ENCODE peak calls at places on chromosomes 4 and X, in ten cellular contexts. One of them, this sample, is unnamed.

GRCh38 chr4:183532823-183533222 is 28.0 kb downstream of the ING2 start:
- DNase-seq in left ventricle myocardium inferior: no peak
- DNase-seq in uterus: no peak
- DNase-seq in body of pancreas: no peak
- DNase-seq in cardiac muscle cell: no peak
- DNase-seq in ascending aorta: no peak
- DNase-seq in neural progenitor cell: no peak
- DNase-seq in Peyer's patch: no peak
- DNase-seq in HepG2: no peak
- DNase-seq in pancreas: no peak
- DNase-seq in this sample: peak; percentile 41

GRCh38 chr4:134636332-134637055 is 434.9 kb upstream of the PABPC4L start:
- DNase-seq in left ventricle myocardium inferior: no peak
- DNase-seq in uterus: no peak
- DNase-seq in body of pancreas: no peak
- DNase-seq in cardiac muscle cell: no peak
- DNase-seq in ascending aorta: no peak
- DNase-seq in neural progenitor cell: no peak
- DNase-seq in Peyer's patch: no peak
- DNase-seq in HepG2: no peak
- DNase-seq in pancreas: no peak
- DNase-seq in this sample: no peak

GRCh38 chr4:8118035-8118434 is 40.6 kb downstream of the ABLIM2 start:
- DNase-seq in left ventricle myocardium inferior: no peak
- DNase-seq in uterus: no peak
- DNase-seq in body of pancreas: no peak
- DNase-seq in cardiac muscle cell: no peak
- DNase-seq in ascending aorta: no peak
- DNase-seq in neural progenitor cell: no peak
- DNase-seq in Peyer's patch: no peak
- DNase-seq in HepG2: no peak
- DNase-seq in pancreas: no peak
- DNase-seq in this sample: no peak

GRCh38 chr4:2937986-2938385 is 25.2 kb downstream of the NOP14 start:
- DNase-seq in left ventricle myocardium inferior: peak; percentile 1
- DNase-seq in uterus: peak; percentile 9
- DNase-seq in body of pancreas: no peak
- DNase-seq in cardiac muscle cell: no peak
- DNase-seq in ascending aorta: no peak
- DNase-seq in neural progenitor cell: no peak
- DNase-seq in Peyer's patch: peak; percentile 35
- DNase-seq in HepG2: no peak
- DNase-seq in pancreas: peak; percentile 3
- DNase-seq in this sample: no peak

GRCh38 chr4:169612869-169613859 is 781 bp upstream of the NEK1 start:
- DNase-seq in left ventricle myocardium inferior: peak; percentile 60
- DNase-seq in uterus: peak; percentile 72
- DNase-seq in body of pancreas: peak; percentile 72
- DNase-seq in cardiac muscle cell: peak; percentile 77
- DNase-seq in ascending aorta: peak; percentile 30
- DNase-seq in neural progenitor cell: peak; percentile 84
- DNase-seq in Peyer's patch: peak; percentile 91
- DNase-seq in HepG2: peak; percentile 70
- DNase-seq in pancreas: peak; percentile 46
- DNase-seq in this sample: no peak

GRCh38 chr4:164012396-164013027 is 518.0 kb downstream of the TMA16 start:
- DNase-seq in left ventricle myocardium inferior: no peak
- DNase-seq in uterus: no peak
- DNase-seq in body of pancreas: no peak
- DNase-seq in cardiac muscle cell: peak; percentile 71
- DNase-seq in ascending aorta: no peak
- DNase-seq in neural progenitor cell: peak; percentile 76
- DNase-seq in Peyer's patch: no peak
- DNase-seq in HepG2: peak; percentile 28
- DNase-seq in pancreas: no peak
- DNase-seq in this sample: no peak

GRCh38 chr4:51880016-51880915 is 37.3 kb downstream of the DCUN1D4 start:
- DNase-seq in left ventricle myocardium inferior: no peak
- DNase-seq in uterus: no peak
- DNase-seq in body of pancreas: no peak
- DNase-seq in cardiac muscle cell: no peak
- DNase-seq in ascending aorta: no peak
- DNase-seq in neural progenitor cell: no peak
- DNase-seq in Peyer's patch: no peak
- DNase-seq in HepG2: peak; percentile 83
- DNase-seq in pancreas: no peak
- DNase-seq in this sample: no peak

GRCh38 chr4:102343964-102344519 is 1.2 kb downstream of the SLC39A8 start:
- DNase-seq in left ventricle myocardium inferior: no peak
- DNase-seq in uterus: no peak
- DNase-seq in body of pancreas: peak; percentile 75
- DNase-seq in cardiac muscle cell: peak; percentile 4
- DNase-seq in ascending aorta: no peak
- DNase-seq in neural progenitor cell: peak; percentile 56
- DNase-seq in Peyer's patch: no peak
- DNase-seq in HepG2: no peak
- DNase-seq in pancreas: peak; percentile 79
- DNase-seq in this sample: no peak

GRCh38 chr4:102612824-102613366 is 111.7 kb downstream of the NFKB1 start:
- DNase-seq in left ventricle myocardium inferior: no peak
- DNase-seq in uterus: no peak
- DNase-seq in body of pancreas: no peak
- DNase-seq in cardiac muscle cell: no peak
- DNase-seq in ascending aorta: no peak
- DNase-seq in neural progenitor cell: no peak
- DNase-seq in Peyer's patch: no peak
- DNase-seq in HepG2: no peak
- DNase-seq in pancreas: no peak
- DNase-seq in this sample: no peak

GRCh38 chr4:145019346-145019745 is 78.7 kb downstream of the ANAPC10 start:
- DNase-seq in left ventricle myocardium inferior: no peak
- DNase-seq in uterus: no peak
- DNase-seq in body of pancreas: no peak
- DNase-seq in cardiac muscle cell: no peak
- DNase-seq in ascending aorta: no peak
- DNase-seq in neural progenitor cell: no peak
- DNase-seq in Peyer's patch: no peak
- DNase-seq in HepG2: no peak
- DNase-seq in pancreas: no peak
- DNase-seq in this sample: no peak

GRCh38 chr4:145011636-145012035 is 86.4 kb downstream of the ANAPC10 start:
- DNase-seq in left ventricle myocardium inferior: no peak
- DNase-seq in uterus: no peak
- DNase-seq in body of pancreas: no peak
- DNase-seq in cardiac muscle cell: no peak
- DNase-seq in ascending aorta: no peak
- DNase-seq in neural progenitor cell: no peak
- DNase-seq in Peyer's patch: no peak
- DNase-seq in HepG2: no peak
- DNase-seq in pancreas: no peak
- DNase-seq in this sample: no peak

GRCh38 chr4:145012841-145013240 is 85.2 kb downstream of the ANAPC10 start:
- DNase-seq in left ventricle myocardium inferior: no peak
- DNase-seq in uterus: no peak
- DNase-seq in body of pancreas: no peak
- DNase-seq in cardiac muscle cell: no peak
- DNase-seq in ascending aorta: no peak
- DNase-seq in neural progenitor cell: no peak
- DNase-seq in Peyer's patch: no peak
- DNase-seq in HepG2: peak; percentile 10
- DNase-seq in pancreas: no peak
- DNase-seq in this sample: no peak

GRCh38 chr4:145014365-145014764 is 83.6 kb downstream of the ANAPC10 start:
- DNase-seq in left ventricle myocardium inferior: no peak
- DNase-seq in uterus: no peak
- DNase-seq in body of pancreas: no peak
- DNase-seq in cardiac muscle cell: no peak
- DNase-seq in ascending aorta: no peak
- DNase-seq in neural progenitor cell: peak; percentile 3
- DNase-seq in Peyer's patch: no peak
- DNase-seq in HepG2: no peak
- DNase-seq in pancreas: no peak
- DNase-seq in this sample: no peak
- TF ChIP-seq CTCF in left ventricle myocardium inferior: no peak
- TF ChIP-seq CTCF in uterus: no peak
- TF ChIP-seq CTCF in body of pancreas: no peak
- TF ChIP-seq CTCF in cardiac muscle cell: no peak
- TF ChIP-seq CTCF in ascending aorta: no peak
- TF ChIP-seq CTCF in neural progenitor cell: peak; percentile 27
- TF ChIP-seq CTCF in Peyer's patch: no peak
- TF ChIP-seq CTCF in HepG2: peak; percentile 10
- TF ChIP-seq CTCF in pancreas: no peak
- TF ChIP-seq CTCF in this sample: no peak

GRCh38 chrX:2501246-2502102 is 698 bp upstream of the DHRSX start:
- DNase-seq in left ventricle myocardium inferior: no peak
- DNase-seq in uterus: no peak
- DNase-seq in body of pancreas: no peak
- DNase-seq in cardiac muscle cell: no peak
- DNase-seq in ascending aorta: no peak
- DNase-seq in neural progenitor cell: no peak
- DNase-seq in Peyer's patch: no peak
- DNase-seq in HepG2: no peak
- DNase-seq in pancreas: peak; percentile 41
- DNase-seq in this sample: no peak
- H3K4me3 ChIP-seq in left ventricle myocardium inferior: peak overlapping the region; percentile 88
- H3K4me3 ChIP-seq in uterus: peak overlapping the region; percentile 45
- H3K4me3 ChIP-seq in body of pancreas: no peak overlapping the region
- H3K4me3 ChIP-seq in cardiac muscle cell: peak overlapping the region; percentile 58
- H3K4me3 ChIP-seq in ascending aorta: peak overlapping the region; percentile 99
- H3K4me3 ChIP-seq in neural progenitor cell: peak overlapping the region; percentile 96
- H3K4me3 ChIP-seq in Peyer's patch: peak overlapping the region; percentile 88
- H3K4me3 ChIP-seq in HepG2: peak overlapping the region; percentile 91
- H3K4me3 ChIP-seq in pancreas: no peak overlapping the region
- H3K4me3 ChIP-seq in this sample: peak overlapping the region; percentile 55

GRCh38 chrX:125326599-125326998 is 6.9 kb downstream of the TEX13C start:
- DNase-seq in left ventricle myocardium inferior: no peak
- DNase-seq in uterus: no peak
- DNase-seq in body of pancreas: no peak
- DNase-seq in cardiac muscle cell: no peak
- DNase-seq in ascending aorta: no peak
- DNase-seq in neural progenitor cell: no peak
- DNase-seq in Peyer's patch: no peak
- DNase-seq in HepG2: no peak
- DNase-seq in pancreas: no peak
- DNase-seq in this sample: no peak

GRCh38 chrX:125319646-125320521 is at the start of gene TEX13C:
- DNase-seq in left ventricle myocardium inferior: no peak
- DNase-seq in uterus: no peak
- DNase-seq in body of pancreas: no peak
- DNase-seq in cardiac muscle cell: no peak
- DNase-seq in ascending aorta: no peak
- DNase-seq in neural progenitor cell: no peak
- DNase-seq in Peyer's patch: no peak
- DNase-seq in HepG2: no peak
- DNase-seq in pancreas: no peak
- DNase-seq in this sample: no peak

GRCh38 chrX:125327891-125328290 is 8.2 kb downstream of the TEX13C start:
- DNase-seq in left ventricle myocardium inferior: no peak
- DNase-seq in uterus: no peak
- DNase-seq in body of pancreas: no peak
- DNase-seq in cardiac muscle cell: no peak
- DNase-seq in ascending aorta: no peak
- DNase-seq in neural progenitor cell: no peak
- DNase-seq in Peyer's patch: no peak
- DNase-seq in HepG2: no peak
- DNase-seq in pancreas: no peak
- DNase-seq in this sample: no peak

DNA sequence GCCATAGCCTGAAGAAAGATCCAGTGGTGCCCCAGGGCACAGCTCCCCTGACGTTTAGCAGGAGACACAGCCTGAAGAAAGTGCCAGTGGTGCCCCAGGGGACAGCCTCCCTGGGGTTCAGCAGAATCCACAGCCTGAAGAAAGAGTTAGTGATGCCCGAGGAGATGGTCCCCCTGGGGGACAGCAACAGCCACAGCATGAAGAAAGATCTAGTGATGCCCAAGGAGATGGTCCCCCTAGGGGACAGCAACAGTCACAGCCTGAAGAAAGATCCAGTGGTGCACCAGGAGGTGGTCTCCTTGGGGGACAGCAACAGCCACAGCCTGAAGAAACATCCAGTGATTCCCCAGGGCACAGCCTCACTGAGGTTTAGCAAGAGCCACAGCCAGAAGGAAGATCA is 2.8 kb downstream of the TEX13C start:
- DNase-seq in left ventricle myocardium inferior: no peak
- DNase-seq in uterus: no peak
- DNase-seq in body of pancreas: no peak
- DNase-seq in cardiac muscle cell: no peak
- DNase-seq in ascending aorta: no peak
- DNase-seq in neural progenitor cell: no peak
- DNase-seq in Peyer's patch: no peak
- DNase-seq in HepG2: no peak
- DNase-seq in pancreas: no peak
- DNase-seq in this sample: no peak
- TF ChIP-seq CTCF in left ventricle myocardium inferior: no peak
- TF ChIP-seq CTCF in uterus: no peak
- TF ChIP-seq CTCF in body of pancreas: no peak
- TF ChIP-seq CTCF in cardiac muscle cell: no peak
- TF ChIP-seq CTCF in ascending aorta: no peak
- TF ChIP-seq CTCF in neural progenitor cell: no peak
- TF ChIP-seq CTCF in Peyer's patch: no peak
- TF ChIP-seq CTCF in HepG2: no peak
- TF ChIP-seq CTCF in pancreas: no peak
- TF ChIP-seq CTCF in this sample: no peak

DNA sequence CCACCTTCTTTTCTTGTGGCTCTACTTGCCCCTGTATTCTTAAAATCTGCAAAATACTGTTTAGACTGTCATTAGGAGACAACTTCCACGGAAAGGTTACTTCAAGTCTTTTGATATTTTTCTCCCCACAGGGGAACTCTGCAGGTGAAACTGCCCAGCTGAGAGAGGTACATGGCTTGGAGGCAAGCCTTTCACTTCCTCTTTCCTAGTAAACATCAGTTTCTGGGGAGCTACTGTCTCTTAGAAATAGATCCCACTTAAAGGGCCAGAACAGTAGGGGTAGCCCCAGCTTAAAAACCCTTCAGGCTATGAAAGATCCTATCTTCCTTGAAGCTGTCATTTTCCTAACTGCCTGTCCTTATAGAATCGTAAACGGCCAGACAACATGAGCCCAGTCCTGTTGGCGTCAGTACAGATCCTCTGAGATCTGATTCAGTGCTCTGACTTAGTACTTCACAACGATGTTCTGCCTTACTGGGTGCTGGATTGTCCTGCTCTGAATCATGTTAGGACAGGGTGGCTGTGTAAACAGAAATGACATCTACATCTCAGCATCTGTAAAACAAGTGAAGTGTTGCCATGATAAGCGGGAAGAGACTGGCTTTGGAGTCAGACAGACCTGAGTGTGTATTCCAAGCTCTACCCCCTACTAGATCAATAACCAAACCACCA is 102.1 kb downstream of the ITIH6 start:
- DNase-seq in left ventricle myocardium inferior: no peak
- DNase-seq in uterus: no peak
- DNase-seq in body of pancreas: no peak
- DNase-seq in cardiac muscle cell: no peak
- DNase-seq in ascending aorta: no peak
- DNase-seq in neural progenitor cell: no peak
- DNase-seq in Peyer's patch: no peak
- DNase-seq in HepG2: no peak
- DNase-seq in pancreas: no peak
- DNase-seq in this sample: no peak
- H3K4me3 ChIP-seq in left ventricle myocardium inferior: no peak overlapping the region
- H3K4me3 ChIP-seq in uterus: no peak overlapping the region
- H3K4me3 ChIP-seq in body of pancreas: no peak overlapping the region
- H3K4me3 ChIP-seq in cardiac muscle cell: no peak overlapping the region
- H3K4me3 ChIP-seq in ascending aorta: no peak overlapping the region
- H3K4me3 ChIP-seq in neural progenitor cell: no peak overlapping the region
- H3K4me3 ChIP-seq in Peyer's patch: no peak overlapping the region
- H3K4me3 ChIP-seq in HepG2: no peak overlapping the region
- H3K4me3 ChIP-seq in pancreas: no peak overlapping the region
- H3K4me3 ChIP-seq in this sample: no peak overlapping the region

This sample was measured in BJ.